ENCODE peak calls at places on chromosome 20, in ten cellular contexts. C, P, S, L, T, Q, U, G, B and A are unnamed samples.

GRCh38 chr20:63500902-63501817 is 2.3 kb upstream of the EEF1A2 start:
- DNase-seq in C (no peak), P (no peak), S (no peak), L (no peak), T (no peak), Q (no peak), U (no peak), G (no peak), B (no peak), A (no peak)

GRCh38 chr20:33673411-33674293 is 576 bp downstream of the NECAB3 start:
- DNase-seq in C (no peak), P (peak; percentile 74), S (peak; percentile 51), L (no peak), T (no peak), Q (no peak), U (no peak), G (no peak), B (no peak), A (no peak)

GRCh38 chr20:50695144-50695872 is 4.0 kb upstream of the RIPOR3 start:
- DNase-seq in C (no peak), P (no peak), S (no peak), L (no peak), T (peak; percentile 17), Q (no peak), U (no peak), G (no peak), B (peak; percentile 72), A (no peak)

GRCh38 chr20:14723614-14724013 is 386.2 kb upstream of the FLRT3 start:
- DNase-seq in C (no peak), P (no peak), S (no peak), L (no peak), T (no peak), Q (no peak), U (no peak), G (no peak), B (no peak), A (no peak)

GRCh38 chr20:9945406-9945805 is 89.4 kb upstream of the ANKEF1 start:
- DNase-seq in C (no peak), P (no peak), S (peak; percentile 9), L (no peak), T (no peak), Q (no peak), U (no peak), G (no peak), B (peak; percentile 19), A (no peak)

GRCh38 chr20:58569211-58570125 is 54.3 kb upstream of the APCDD1L start:
- DNase-seq in C (no peak), P (no peak), S (no peak), L (no peak), T (no peak), Q (no peak), U (no peak), G (no peak), B (no peak), A (no peak)

GRCh38 chr20:51329845-51330244 is 212.7 kb downstream of the NFATC2 start:
- DNase-seq in C (no peak), P (no peak), S (no peak), L (no peak), T (no peak), Q (no peak), U (no peak), G (no peak), B (no peak), A (no peak)

GRCh38 chr20:40663991-40664880 is 24.8 kb downstream of the MAFB start:
- DNase-seq in C (no peak), P (peak; percentile 84), S (no peak), L (peak; percentile 88), T (no peak), Q (no peak), U (no peak), G (no peak), B (no peak), A (no peak)

GRCh38 chr20:49792006-49792405 is 20.6 kb upstream of the SLC9A8 start:
- DNase-seq in C (no peak), P (no peak), S (no peak), L (no peak), T (no peak), Q (no peak), U (no peak), G (no peak), B (no peak), A (no peak)

GRCh38 chr20:7712661-7713060 is 227.6 kb downstream of the HAO1 start:
- DNase-seq in C (no peak), P (no peak), S (no peak), L (no peak), T (no peak), Q (no peak), U (no peak), G (no peak), B (no peak), A (no peak)

GRCh38 chr20:55540013-55540412 is 465.3 kb downstream of the CBLN4 start:
- DNase-seq in C (no peak), P (no peak), S (no peak), L (no peak), T (no peak), Q (no peak), U (no peak), G (no peak), B (no peak), A (no peak)

GRCh38 chr20:61561111-61561830 is 309.2 kb downstream of the CDH4 start:
- DNase-seq in C (no peak), P (peak; percentile 38), S (no peak), L (no peak), T (no peak), Q (no peak), U (no peak), G (no peak), B (no peak), A (no peak)

DNA sequence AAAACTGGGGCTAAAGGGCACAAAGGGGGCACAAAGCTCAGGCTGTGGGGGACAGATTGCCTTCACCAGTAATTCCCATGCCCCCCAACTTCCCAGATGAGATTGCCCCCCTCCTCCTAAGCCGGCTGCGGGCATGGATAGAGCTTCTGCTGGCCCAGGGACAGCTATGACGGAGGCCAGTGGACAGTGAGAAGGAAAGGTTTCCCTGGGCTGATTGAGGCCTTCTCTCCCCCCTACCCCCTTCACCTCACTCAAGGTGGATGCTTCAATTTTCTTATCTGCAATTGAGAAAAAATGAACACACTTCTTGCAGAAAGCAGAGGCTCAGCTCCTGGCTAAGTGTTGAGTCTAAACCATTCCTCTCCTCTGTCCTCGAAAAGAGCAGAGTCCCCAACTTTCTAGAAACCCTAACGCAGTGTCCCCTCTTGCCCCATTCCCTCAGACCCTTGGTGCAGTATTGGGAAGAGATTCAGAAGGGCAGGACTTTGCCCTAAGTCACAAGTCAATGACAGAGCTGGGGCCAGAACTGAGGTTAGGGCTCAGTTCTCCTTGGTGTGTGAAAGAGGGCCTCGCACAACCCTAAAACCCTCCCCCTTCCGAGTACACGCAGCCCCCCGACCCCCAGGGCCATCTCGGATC is 808 bp downstream of the SDC4 start:
- DNase-seq in C (no peak), P (no peak), S (no peak), L (no peak), T (no peak), Q (no peak), U (no peak), G (no peak), B (no peak), A (no peak)
- H3K4me1 ChIP-seq in C (peaks cover 68% of the 10 kb centered on the region), P (peaks cover 22% of the 10 kb centered on the region), S (peaks cover 37% of the 10 kb centered on the region), L (peaks cover 50% of the 10 kb centered on the region), T (peaks cover 56% of the 10 kb centered on the region), Q (peaks cover 7% of the 10 kb centered on the region), U (peaks cover 47% of the 10 kb centered on the region), G (peaks cover 25% of the 10 kb centered on the region), B (peaks cover 21% of the 10 kb centered on the region), A (peaks cover 65% of the 10 kb centered on the region)

GRCh38 chr20:23125159-23125558 is 39.0 kb upstream of the CD93 start:
- DNase-seq in C (no peak), P (no peak), S (no peak), L (no peak), T (no peak), Q (no peak), U (no peak), G (no peak), B (no peak), A (no peak)
- H3K4me1 ChIP-seq in C (no peaks in the 10 kb centered on the region), P (peaks cover 3% of the 10 kb centered on the region), S (peaks cover 6% of the 10 kb centered on the region), L (peaks cover 26% of the 10 kb centered on the region), T (peaks cover 6% of the 10 kb centered on the region), Q (no peaks in the 10 kb centered on the region), U (peaks cover 16% of the 10 kb centered on the region), G (no peaks in the 10 kb centered on the region), B (peaks cover 4% of the 10 kb centered on the region), A (peaks cover 14% of the 10 kb centered on the region)

GRCh38 chr20:1386323-1386722 is 6.5 kb downstream of the FKBP1A start:
- DNase-seq in C (no peak), P (no peak), S (no peak), L (no peak), T (no peak), Q (no peak), U (no peak), G (no peak), B (no peak), A (no peak)
- H3K4me1 ChIP-seq in C (peaks cover 23% of the 10 kb centered on the region), P (peaks cover 28% of the 10 kb centered on the region), S (peaks cover 28% of the 10 kb centered on the region), L (peaks cover 72% of the 10 kb centered on the region), T (peaks cover 50% of the 10 kb centered on the region), Q (peaks cover 84% of the 10 kb centered on the region), U (peaks cover 65% of the 10 kb centered on the region), G (peaks cover 38% of the 10 kb centered on the region), B (peaks cover 18% of the 10 kb centered on the region), A (peaks cover 98% of the 10 kb centered on the region)

GRCh38 chr20:17871181-17871580 is 97.4 kb downstream of the SNX5 start:
- DNase-seq in C (no peak), P (no peak), S (no peak), L (no peak), T (no peak), Q (no peak), U (no peak), G (no peak), B (no peak), A (no peak)

GRCh38 chr20:17872920-17873319 is 95.7 kb downstream of the SNX5 start:
- DNase-seq in C (no peak), P (no peak), S (no peak), L (no peak), T (no peak), Q (no peak), U (no peak), G (no peak), B (no peak), A (no peak)

GRCh38 chr20:17873410-17874270 is 95.0 kb downstream of the SNX5 start:
- DNase-seq in C (peak; percentile 90), P (peak; percentile 89), S (peak; percentile 73), L (peak; percentile 91), T (peak; percentile 65), Q (no peak), U (peak; percentile 80), G (peak; percentile 97), B (peak; percentile 97), A (no peak)

GRCh38 chr20:17871861-17872260 is 96.7 kb downstream of the SNX5 start:
- DNase-seq in C (no peak), P (no peak), S (no peak), L (no peak), T (no peak), Q (no peak), U (no peak), G (no peak), B (no peak), A (no peak)

GRCh38 chr20:17872434-17872833 is 96.2 kb downstream of the SNX5 start:
- DNase-seq in C (no peak), P (no peak), S (no peak), L (no peak), T (no peak), Q (no peak), U (no peak), G (no peak), B (no peak), A (no peak)
- H3K4me1 ChIP-seq in C (peaks cover 22% of the 10 kb centered on the region), P (peaks cover 25% of the 10 kb centered on the region), S (peaks cover 5% of the 10 kb centered on the region), L (peaks cover 28% of the 10 kb centered on the region), T (peaks cover 37% of the 10 kb centered on the region), Q (no peaks in the 10 kb centered on the region), U (peaks cover 26% of the 10 kb centered on the region), G (peaks cover 25% of the 10 kb centered on the region), B (peaks cover 26% of the 10 kb centered on the region), A (peaks cover 38% of the 10 kb centered on the region)

GRCh38 chr20:3784863-3785239 is 1.7 kb downstream of the CENPB start:
- DNase-seq in C (no peak), P (no peak), S (no peak), L (no peak), T (no peak), Q (no peak), U (no peak), G (peak; percentile 53), B (no peak), A (no peak)
- H3K4me1 ChIP-seq in C (peaks cover 31% of the 10 kb centered on the region), P (peaks cover 25% of the 10 kb centered on the region), S (peaks cover 34% of the 10 kb centered on the region), L (peaks cover 28% of the 10 kb centered on the region), T (peaks cover 42% of the 10 kb centered on the region), Q (peaks cover 33% of the 10 kb centered on the region), U (peaks cover 32% of the 10 kb centered on the region), G (peaks cover 10% of the 10 kb centered on the region), B (peaks cover 21% of the 10 kb centered on the region), A (peaks cover 50% of the 10 kb centered on the region)